ENCODE peak calls at places on chromosomes 5 and 9, in four cellular contexts. One of them, this sample, is unnamed.

GRCh38 chr5:160649304-160649703 is 202.7 kb downstream of the ATP10B start:
- DNase-seq in HepG2: peak
- DNase-seq in SK-N-SH: peak
- DNase-seq in K562: no peak
- DNase-seq in this sample: no peak

GRCh38 chr5:88823201-88823600 is 59.8 kb downstream of the MEF2C start:
- DNase-seq in HepG2: no peak
- DNase-seq in SK-N-SH: no peak
- DNase-seq in K562: no peak
- DNase-seq in this sample: no peak

GRCh38 chr9:79652598-79652997 is 80.8 kb downstream of the TLE4 start:
- DNase-seq in SK-N-SH: no peak
- DNase-seq in HepG2: no peak
- DNase-seq in K562: no peak
- DNase-seq in this sample: no peak

GRCh38 chr5:158855510-158855909 is 244.2 kb downstream of the EBF1 start:
- DNase-seq in SK-N-SH: no peak
- DNase-seq in K562: no peak
- DNase-seq in HepG2: peak
- DNase-seq in this sample: no peak

GRCh38 chr9:127397722-127398647 is 1.0 kb downstream of the SLC2A8 start:
- DNase-seq in K562: peak
- DNase-seq in SK-N-SH: peak
- DNase-seq in HepG2: peak
- DNase-seq in this sample: no peak

GRCh38 chr9:92763721-92764380 is 782 bp downstream of the BICD2 start:
- DNase-seq in SK-N-SH: peak
- DNase-seq in HepG2: no peak
- DNase-seq in K562: peak
- DNase-seq in this sample: no peak

GRCh38 chr9:3768698-3769458 is 243.1 kb upstream of the RFX3 start:
- DNase-seq in HepG2: no peak
- DNase-seq in K562: peak
- DNase-seq in SK-N-SH: no peak
- DNase-seq in this sample: no peak

GRCh38 chr5:115170128-115170923 is 618 bp upstream of the TRIM36 start:
- DNase-seq in HepG2: no peak
- DNase-seq in SK-N-SH: peak
- DNase-seq in K562: peak
- DNase-seq in this sample: no peak

GRCh38 chr9:15746905-15747304 is 194.1 kb downstream of the CCDC171 start:
- DNase-seq in K562: no peak
- DNase-seq in HepG2: no peak
- DNase-seq in SK-N-SH: no peak
- DNase-seq in this sample: no peak

GRCh38 chr5:77368367-77368766 is 123.7 kb downstream of the WDR41 start:
- DNase-seq in K562: no peak
- DNase-seq in SK-N-SH: no peak
- DNase-seq in HepG2: no peak
- DNase-seq in this sample: no peak

GRCh38 chr9:5586391-5586802 is 42.5 kb upstream of the RIC1 start:
- DNase-seq in HepG2: no peak
- DNase-seq in SK-N-SH: no peak
- DNase-seq in K562: no peak
- DNase-seq in this sample: no peak

GRCh38 chr9:79670269-79670961 is 98.7 kb downstream of the TLE4 start:
- DNase-seq in HepG2: no peak
- DNase-seq in K562: no peak
- DNase-seq in SK-N-SH: no peak
- DNase-seq in this sample: no peak

GRCh38 chr5:159099049-159099760 is 511 bp downstream of the EBF1 start:
- DNase-seq in SK-N-SH: peak
- DNase-seq in HepG2: no peak
- DNase-seq in K562: peak
- DNase-seq in this sample: no peak

GRCh38 chr9:94823710-94824109 is 97.2 kb downstream of the AOPEP start:
- DNase-seq in SK-N-SH: no peak
- DNase-seq in K562: no peak
- DNase-seq in HepG2: no peak
- DNase-seq in this sample: no peak

GRCh38 chr9:94821098-94821930 is 94.8 kb downstream of the AOPEP start:
- DNase-seq in K562: no peak
- DNase-seq in HepG2: no peak
- DNase-seq in SK-N-SH: no peak
- DNase-seq in this sample: no peak

GRCh38 chr9:94817291-94818195 is 91.0 kb downstream of the AOPEP start:
- DNase-seq in K562: no peak
- DNase-seq in SK-N-SH: no peak
- DNase-seq in HepG2: no peak
- DNase-seq in this sample: no peak

GRCh38 chr9:94818196-94818541 is 91.7 kb downstream of the AOPEP start:
- DNase-seq in SK-N-SH: no peak
- DNase-seq in HepG2: no peak
- DNase-seq in K562: no peak
- DNase-seq in this sample: no peak

GRCh38 chr9:94819161-94819677 is 92.7 kb downstream of the AOPEP start:
- DNase-seq in HepG2: no peak
- DNase-seq in SK-N-SH: peak
- DNase-seq in K562: no peak
- DNase-seq in this sample: no peak
- H2AFZ ChIP-seq in HepG2: no peak
- H2AFZ ChIP-seq in SK-N-SH: no peak
- H2AFZ ChIP-seq in K562: no peak
- H2AFZ ChIP-seq in this sample: no peak

DNA sequence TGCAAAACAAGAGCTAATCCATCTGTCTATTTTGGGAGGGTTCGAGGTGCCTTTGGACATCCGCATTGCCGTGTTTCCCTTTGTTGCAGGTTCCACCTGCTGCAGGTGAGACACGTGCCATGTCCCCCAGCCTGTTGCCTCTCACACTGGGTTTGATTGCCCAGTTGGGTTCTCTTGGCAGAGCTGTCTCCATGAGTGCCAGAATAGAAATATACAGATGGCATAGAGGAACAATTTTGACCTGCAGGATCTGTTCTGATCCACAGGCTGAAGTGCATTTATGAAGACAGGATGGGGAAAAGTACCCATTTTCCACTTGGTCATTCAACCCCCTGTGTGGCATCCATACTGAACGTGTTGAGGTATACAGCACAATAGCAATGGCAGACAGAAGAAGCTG is 178.1 kb downstream of the SGCD start:
- DNase-seq in SK-N-SH: no peak
- DNase-seq in K562: no peak
- DNase-seq in HepG2: no peak
- DNase-seq in this sample: no peak
- TF ChIP-seq SIN3A in SK-N-SH: no peak
- TF ChIP-seq SIN3A in K562: no peak
- TF ChIP-seq SIN3A in HepG2: no peak
- TF ChIP-seq SIN3A in this sample: no peak

DNA sequence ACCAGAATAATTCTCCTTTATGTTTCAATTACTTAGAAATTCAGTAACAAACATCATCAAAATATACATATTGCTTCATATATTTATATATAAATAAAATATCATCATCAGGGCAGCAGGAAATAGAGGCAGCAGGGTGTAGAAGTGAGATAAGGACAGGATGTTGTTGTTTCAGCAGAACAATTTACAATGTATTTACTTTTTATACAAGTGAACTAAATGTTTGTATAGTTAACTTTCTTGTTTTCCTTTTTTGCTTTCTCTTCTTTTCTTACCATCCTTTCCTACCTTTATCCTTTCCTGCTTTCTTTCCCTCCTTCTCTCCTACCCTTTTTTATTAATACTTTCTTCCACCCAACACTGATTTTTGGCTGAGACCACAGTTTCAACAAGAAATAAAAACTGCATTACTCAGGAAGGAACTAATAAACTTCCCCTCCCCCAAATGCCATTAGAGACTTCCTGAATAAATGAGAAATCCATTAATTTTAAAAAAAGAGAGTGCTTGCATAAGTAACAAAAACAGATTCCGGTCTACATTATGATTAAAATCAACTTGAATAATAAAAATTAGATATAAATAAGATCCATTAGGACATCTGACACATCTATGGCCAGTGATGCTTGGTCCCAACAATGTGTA is 159.8 kb upstream of the ACOT12 start:
- DNase-seq in SK-N-SH: no peak
- DNase-seq in K562: no peak
- DNase-seq in HepG2: no peak
- DNase-seq in this sample: no peak
- H2AFZ ChIP-seq in SK-N-SH: no peak
- H2AFZ ChIP-seq in K562: no peak
- H2AFZ ChIP-seq in HepG2: no peak
- H2AFZ ChIP-seq in this sample: peak

GRCh38 chr9:136620441-136621018 is 42.2 kb upstream of the EGFL7 start:
- DNase-seq in HepG2: no peak
- DNase-seq in SK-N-SH: no peak
- DNase-seq in K562: no peak
- DNase-seq in this sample: no peak

GRCh38 chr9:136621019-136621733 is 41.5 kb upstream of the EGFL7 start:
- DNase-seq in K562: no peak
- DNase-seq in HepG2: no peak
- DNase-seq in SK-N-SH: no peak
- DNase-seq in this sample: no peak

GRCh38 chr9:136621734-136622093 is 41.0 kb upstream of the EGFL7 start:
- DNase-seq in SK-N-SH: no peak
- DNase-seq in HepG2: no peak
- DNase-seq in K562: no peak
- DNase-seq in this sample: no peak

GRCh38 chr9:136618578-136619547 is 43.9 kb upstream of the EGFL7 start:
- DNase-seq in SK-N-SH: no peak
- DNase-seq in HepG2: no peak
- DNase-seq in K562: no peak
- DNase-seq in this sample: no peak

GRCh38 chr9:136619742-136620440 is 42.8 kb upstream of the EGFL7 start:
- DNase-seq in SK-N-SH: no peak
- DNase-seq in K562: no peak
- DNase-seq in HepG2: peak
- DNase-seq in this sample: no peak
- TF ChIP-seq SIN3A in SK-N-SH: no peak
- TF ChIP-seq SIN3A in K562: no peak
- TF ChIP-seq SIN3A in HepG2: no peak
- TF ChIP-seq SIN3A in this sample: no peak

GRCh38 chr9:21070171-21070571 is 7.6 kb downstream of the IFNB1 start:
- DNase-seq in K562: no peak
- DNase-seq in HepG2: no peak
- DNase-seq in SK-N-SH: no peak
- DNase-seq in this sample: peak
- H2AFZ ChIP-seq in K562: no peak
- H2AFZ ChIP-seq in HepG2: no peak
- H2AFZ ChIP-seq in SK-N-SH: peak
- H2AFZ ChIP-seq in this sample: peak

GRCh38 chr9:73173526-73174411 is 22.1 kb downstream of the ANXA1 start:
- DNase-seq in HepG2: no peak
- DNase-seq in K562: no peak
- DNase-seq in SK-N-SH: no peak
- DNase-seq in this sample: no peak

GRCh38 chr9:73172811-73173210 is 21.1 kb downstream of the ANXA1 start:
- DNase-seq in HepG2: no peak
- DNase-seq in SK-N-SH: no peak
- DNase-seq in K562: no peak
- DNase-seq in this sample: no peak

GRCh38 chr9:73178044-73178443 is 26.4 kb downstream of the ANXA1 start:
- DNase-seq in K562: no peak
- DNase-seq in SK-N-SH: no peak
- DNase-seq in HepG2: no peak
- DNase-seq in this sample: no peak

GRCh38 chr9:73179594-73179993 is 27.9 kb downstream of the ANXA1 start:
- DNase-seq in HepG2: no peak
- DNase-seq in K562: no peak
- DNase-seq in SK-N-SH: no peak
- DNase-seq in this sample: peak

DNA sequence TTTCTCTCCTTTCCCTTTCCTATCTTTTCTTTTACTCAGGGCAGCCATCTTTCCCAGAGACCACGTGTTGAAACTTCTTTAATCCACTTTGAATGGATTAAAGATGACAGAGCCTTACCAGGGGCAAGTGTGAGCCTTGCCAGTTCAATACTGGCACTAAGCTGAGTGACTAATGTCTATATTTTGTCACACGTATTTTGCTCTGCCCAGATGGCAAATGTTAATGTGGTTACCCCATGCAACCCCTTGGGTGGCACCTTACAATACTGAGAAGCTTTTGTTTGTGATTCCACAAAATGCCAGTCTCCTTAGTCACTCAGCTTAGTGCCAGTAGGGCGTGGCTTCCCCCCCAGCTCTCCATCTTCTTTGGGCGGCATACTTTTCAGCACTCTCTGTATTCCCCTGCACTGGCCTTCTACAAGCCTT is 24.8 kb downstream of the ANXA1 start:
- DNase-seq in HepG2: no peak
- DNase-seq in K562: no peak
- DNase-seq in SK-N-SH: no peak
- DNase-seq in this sample: peak
- TF ChIP-seq SIN3A in HepG2: no peak
- TF ChIP-seq SIN3A in K562: no peak
- TF ChIP-seq SIN3A in SK-N-SH: no peak
- TF ChIP-seq SIN3A in this sample: no peak

GRCh38 chr9:124871156-124871561 is 9.2 kb downstream of the ARPC5L start:
- DNase-seq in SK-N-SH: no peak
- DNase-seq in K562: no peak
- DNase-seq in HepG2: no peak
- DNase-seq in this sample: no peak

GRCh38 chr9:124870723-124871122 is 8.8 kb downstream of the ARPC5L start:
- DNase-seq in HepG2: no peak
- DNase-seq in K562: no peak
- DNase-seq in SK-N-SH: no peak
- DNase-seq in this sample: no peak

GRCh38 chr9:124869986-124870560 is 8.1 kb downstream of the ARPC5L start:
- DNase-seq in K562: peak
- DNase-seq in SK-N-SH: no peak
- DNase-seq in HepG2: peak
- DNase-seq in this sample: no peak

GRCh38 chr9:124868511-124869465 is 6.9 kb downstream of the ARPC5L start:
- DNase-seq in HepG2: peak
- DNase-seq in K562: peak
- DNase-seq in SK-N-SH: peak
- DNase-seq in this sample: peak

GRCh38 chr9:124869466-124869985 is 7.6 kb downstream of the ARPC5L start:
- DNase-seq in HepG2: no peak
- DNase-seq in SK-N-SH: peak
- DNase-seq in K562: no peak
- DNase-seq in this sample: no peak
- H2AFZ ChIP-seq in HepG2: no peak
- H2AFZ ChIP-seq in SK-N-SH: no peak
- H2AFZ ChIP-seq in K562: peak
- H2AFZ ChIP-seq in this sample: no peak

DNA sequence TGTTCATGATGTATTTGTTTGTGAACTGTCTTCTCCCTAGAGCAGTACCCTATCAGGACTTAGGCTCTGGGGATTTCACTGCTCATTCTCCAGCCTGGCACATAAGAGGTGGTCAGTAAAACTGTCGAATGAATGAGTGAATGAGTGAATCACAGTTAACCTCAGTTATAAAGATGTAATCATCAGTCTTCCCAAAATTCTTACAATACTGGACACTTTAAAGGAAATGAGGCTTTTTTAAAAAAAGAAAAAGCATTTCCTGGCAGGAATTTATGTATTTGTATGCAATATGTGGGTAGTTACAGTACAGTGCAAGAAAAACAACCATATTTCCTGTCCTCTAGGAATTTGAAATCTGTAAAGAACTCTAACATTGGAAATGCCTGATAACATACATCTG is 59.6 kb downstream of the RAI14 start:
- DNase-seq in K562: no peak
- DNase-seq in SK-N-SH: no peak
- DNase-seq in HepG2: no peak
- DNase-seq in this sample: no peak
- TF ChIP-seq SIN3A in K562: no peak
- TF ChIP-seq SIN3A in SK-N-SH: no peak
- TF ChIP-seq SIN3A in HepG2: no peak
- TF ChIP-seq SIN3A in this sample: no peak